ENCODE peak calls at places on chromosomes 3 and 15, in ten cellular contexts. O is OCI-LY7, E is AG04450, V is NCI-H2171 treated with DMSO at 0.1 percent for 48 hours, H is fibroblast of the aortic adventitia, Y is iPS-NIHi11, J is AG09319, X is ovary, C is sigmoid colon, D is mesendoderm. G is an unnamed sample.

GRCh38 chr3:125313060-125313635 is 62.0 kb downstream of the ZNF148 start:
- DNase-seq in O (no peak), E (no peak), V (no peak), H (peak), Y (no peak), J (no peak), X (no peak), C (no peak), D (peak), G (no peak)

GRCh38 chr3:131306242-131306641 is 75.3 kb upstream of the NUDT16 start:
- DNase-seq in O (no peak), E (no peak), V (no peak), H (no peak), Y (no peak), J (no peak), X (no peak), C (no peak), D (no peak), G (no peak)

GRCh38 chr3:127016461-127016860 is 33.5 kb downstream of the PLXNA1 start:
- DNase-seq in O (no peak), E (no peak), V (no peak), H (no peak), Y (no peak), J (no peak), X (no peak), C (no peak), D (no peak), G (peak)

GRCh38 chr3:172094621-172095557 is 55.5 kb downstream of the FNDC3B start:
- DNase-seq in O (no peak), E (no peak), V (no peak), H (peak), Y (no peak), J (no peak), X (no peak), C (no peak), D (peak), G (no peak)

GRCh38 chr15:81398910-81399551 is 25.0 kb upstream of the TMC3 start:
- DNase-seq in O (no peak), E (no peak), V (no peak), H (peak), Y (no peak), J (peak), X (no peak), C (no peak), D (peak), G (no peak)

GRCh38 chr15:62846805-62847481 is 195.6 kb upstream of the TPM1 start:
- DNase-seq in O (no peak), E (no peak), V (no peak), H (no peak), Y (no peak), J (no peak), X (no peak), C (peak), D (no peak), G (no peak)

GRCh38 chr3:48565591-48566400 is 2.2 kb upstream of the UCN2 start:
- DNase-seq in O (no peak), E (no peak), V (no peak), H (peak), Y (no peak), J (no peak), X (no peak), C (no peak), D (no peak), G (peak)

GRCh38 chr3:2873986-2874385 is 236.2 kb downstream of the IL5RA start:
- DNase-seq in O (no peak), E (no peak), V (no peak), H (no peak), Y (no peak), J (no peak), X (no peak), C (no peak), D (no peak), G (no peak)

GRCh38 chr15:54273928-54274327 is 295.7 kb downstream of the UNC13C start:
- DNase-seq in O (peak), E (no peak), V (no peak), H (no peak), Y (peak), J (no peak), X (no peak), C (no peak), D (peak), G (peak)

GRCh38 chr15:29135266-29135665 is 134.4 kb downstream of the NSMCE3 start:
- DNase-seq in O (no peak), E (no peak), V (no peak), H (no peak), Y (no peak), J (no peak), X (no peak), C (no peak), D (no peak), G (no peak)

GRCh38 chr3:37190667-37191066 is 16.3 kb upstream of the LRRFIP2 start:
- DNase-seq in O (no peak), E (no peak), V (no peak), H (no peak), Y (no peak), J (no peak), X (no peak), C (no peak), D (no peak), G (no peak)

GRCh38 chr3:131591394-131591990 is 88.7 kb upstream of the MRPL3 start:
- DNase-seq in O (no peak), E (no peak), V (no peak), H (peak), Y (peak), J (no peak), X (peak), C (no peak), D (no peak), G (no peak)

GRCh38 chr15:90648137-90649070 is 68.7 kb upstream of the BLM start:
- DNase-seq in O (peak), E (peak), V (peak), H (peak), Y (peak), J (peak), X (no peak), C (peak), D (peak), G (peak)

GRCh38 chr3:9704343-9705322 is 1.0 kb downstream of the CPNE9 start:
- DNase-seq in O (no peak), E (no peak), V (peak), H (peak), Y (peak), J (no peak), X (peak), C (no peak), D (peak), G (peak)

GRCh38 chr3:59839283-59839682 is 789.5 kb upstream of the CFAP20DC start:
- DNase-seq in O (no peak), E (peak), V (no peak), H (peak), Y (no peak), J (no peak), X (no peak), C (no peak), D (no peak), G (no peak)

GRCh38 chr3:31275038-31275562 is 257.6 kb upstream of the STT3B start:
- DNase-seq in O (no peak), E (peak), V (no peak), H (peak), Y (no peak), J (no peak), X (no peak), C (no peak), D (no peak), G (no peak)

GRCh38 chr3:107953707-107954106 is 137.1 kb downstream of the CD47 start:
- DNase-seq in O (no peak), E (no peak), V (no peak), H (no peak), Y (no peak), J (no peak), X (no peak), C (no peak), D (peak), G (no peak)

GRCh38 chr15:78325092-78325843 is 14.9 kb upstream of the CRABP1 start:
- DNase-seq in O (no peak), E (no peak), V (no peak), H (no peak), Y (no peak), J (no peak), X (no peak), C (no peak), D (peak), G (peak)

GRCh38 chr3:21752749-21753347 is 1.8 kb upstream of the ZNF385D start:
- DNase-seq in O (peak), E (no peak), V (peak), H (peak), Y (peak), J (peak), X (no peak), C (no peak), D (peak), G (peak)

GRCh38 chr15:52180196-52180835 is 10.9 kb downstream of the GNB5 start:
- DNase-seq in O (peak), E (no peak), V (no peak), H (no peak), Y (peak), J (no peak), X (peak), C (no peak), D (no peak), G (peak)